ENCODE peak calls at places on chromosome X, in six cellular contexts. A is ovary, Q is heart left ventricle, V is left ventricle myocardium inferior, P is IMR-90, E is iPS DF 6.9. X is an unnamed sample. For H3K27me3, the result is how much of the 10 kb centered on the place peaks cover.

GRCh38 chrX:77085372-77085771 is 361.8 kb upstream of the FGF16 start:
- DNase-seq in E (no peak), Q (no peak), V (no peak), A (no peak), P (no peak), X (no peak)

GRCh38 chrX:121579016-121579760 is 531.8 kb downstream of the GLUD2 start:
- DNase-seq in E (no peak), A (no peak), Q (no peak), P (no peak), V (no peak), X (peak)

GRCh38 chrX:9197231-9197630 is 163.3 kb upstream of the FAM9B start:
- DNase-seq in V (no peak), E (no peak), Q (no peak), A (no peak), P (peak), X (no peak)

GRCh38 chrX:103831803-103832544 is at the start of gene RAB9B:
- DNase-seq in P (peak), E (no peak), Q (peak), A (peak), V (peak), X (peak)

GRCh38 chrX:71922697-71923096 is 12.1 kb downstream of the NHSL2 start:
- DNase-seq in A (no peak), E (no peak), P (no peak), V (no peak), Q (no peak), X (no peak)

GRCh38 chrX:111168314-111168713 is 72.3 kb downstream of the PAK3 start:
- DNase-seq in E (no peak), Q (no peak), P (peak), A (no peak), V (no peak), X (no peak)

GRCh38 chrX:115330498-115331138 is 41.1 kb downstream of the LUZP4 start:
- DNase-seq in P (peak), A (peak), V (no peak), Q (no peak), E (peak), X (no peak)

GRCh38 chrX:41064028-41064427 is 21.2 kb upstream of the USP9X start:
- DNase-seq in E (no peak), P (peak), A (no peak), V (no peak), Q (no peak), X (no peak)

GRCh38 chrX:37686979-37687378 is 1.4 kb downstream of the XK start:
- DNase-seq in Q (no peak), E (no peak), V (no peak), P (no peak), A (no peak), X (no peak)

GRCh38 chrX:46554942-46555341 is 9.7 kb upstream of the ZNF674 start:
- DNase-seq in Q (no peak), P (peak), A (no peak), E (no peak), V (no peak), X (no peak)

GRCh38 chrX:20746690-20747089 is 480.0 kb upstream of the RPS6KA3 start:
- DNase-seq in P (no peak), E (no peak), Q (no peak), A (no peak), V (no peak), X (no peak)

GRCh38 chrX:29659911-29660310 is 555.5 kb upstream of the MAGEB2 start:
- DNase-seq in P (no peak), A (no peak), E (no peak), V (no peak), Q (no peak), X (no peak)

GRCh38 chrX:132071260-132071659 is 48.2 kb downstream of the STK26 start:
- DNase-seq in Q (no peak), V (no peak), A (no peak), E (no peak), P (no peak), X (no peak)

GRCh38 chrX:141668371-141668770 is 30.2 kb downstream of the SPANXD start:
- DNase-seq in V (no peak), A (no peak), E (no peak), Q (no peak), P (no peak), X (no peak)

GRCh38 chrX:109793191-109793590 is 60.1 kb upstream of the ACSL4 start:
- DNase-seq in V (no peak), P (no peak), A (no peak), Q (no peak), E (no peak), X (no peak)

GRCh38 chrX:19857131-19857530 is 30.3 kb downstream of the SH3KBP1 start:
- DNase-seq in E (no peak), P (no peak), A (no peak), V (no peak), Q (no peak), X (no peak)

DNA sequence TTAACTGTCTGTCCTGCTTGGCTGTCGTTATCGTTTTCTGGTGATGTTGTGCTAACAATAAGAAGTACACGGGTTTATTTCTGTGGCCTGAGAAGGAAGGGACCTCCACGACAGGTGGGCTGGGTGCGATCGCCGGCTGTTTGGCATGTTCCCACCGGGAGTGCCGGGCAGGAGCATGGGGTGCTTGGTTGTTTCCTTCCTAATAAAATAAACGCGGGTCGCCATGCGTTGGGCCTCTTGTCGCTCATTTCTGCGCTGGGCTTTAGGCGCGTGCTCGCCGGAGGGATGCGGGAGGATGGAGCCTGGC is 711 bp upstream of the GDI1 start:
- DNase-seq in Q (no peak), E (no peak), A (no peak), P (no peak), V (no peak), X (no peak)
- H3K27ac ChIP-seq in Q (peak), E (no peak), A (no peak), P (peak), V (peak), X (peak)

DNA sequence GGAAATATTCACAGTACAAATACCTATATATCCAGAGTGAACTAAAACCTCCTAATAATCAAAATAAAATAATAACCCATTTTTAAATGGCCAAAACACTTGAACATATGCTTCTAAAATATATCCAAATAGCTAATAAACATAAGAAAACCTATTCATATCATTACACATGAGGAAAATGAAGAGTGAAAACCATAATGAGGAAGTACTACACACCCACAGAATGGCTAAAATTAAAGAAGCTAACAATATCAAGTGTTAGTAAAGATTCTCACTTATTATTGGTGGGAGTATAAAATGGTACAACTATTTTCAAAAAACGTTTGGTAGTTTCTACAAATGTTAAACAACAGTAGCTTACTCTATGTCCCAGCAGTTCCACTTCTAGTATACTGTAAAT is 92.1 kb downstream of the KLHL13 start:
- DNase-seq in E (no peak), Q (no peak), P (no peak), V (no peak), A (no peak), X (no peak)
- H3K4me3 ChIP-seq in E (no peak), Q (no peak), P (no peak), V (no peak), A (no peak), X (no peak)

DNA sequence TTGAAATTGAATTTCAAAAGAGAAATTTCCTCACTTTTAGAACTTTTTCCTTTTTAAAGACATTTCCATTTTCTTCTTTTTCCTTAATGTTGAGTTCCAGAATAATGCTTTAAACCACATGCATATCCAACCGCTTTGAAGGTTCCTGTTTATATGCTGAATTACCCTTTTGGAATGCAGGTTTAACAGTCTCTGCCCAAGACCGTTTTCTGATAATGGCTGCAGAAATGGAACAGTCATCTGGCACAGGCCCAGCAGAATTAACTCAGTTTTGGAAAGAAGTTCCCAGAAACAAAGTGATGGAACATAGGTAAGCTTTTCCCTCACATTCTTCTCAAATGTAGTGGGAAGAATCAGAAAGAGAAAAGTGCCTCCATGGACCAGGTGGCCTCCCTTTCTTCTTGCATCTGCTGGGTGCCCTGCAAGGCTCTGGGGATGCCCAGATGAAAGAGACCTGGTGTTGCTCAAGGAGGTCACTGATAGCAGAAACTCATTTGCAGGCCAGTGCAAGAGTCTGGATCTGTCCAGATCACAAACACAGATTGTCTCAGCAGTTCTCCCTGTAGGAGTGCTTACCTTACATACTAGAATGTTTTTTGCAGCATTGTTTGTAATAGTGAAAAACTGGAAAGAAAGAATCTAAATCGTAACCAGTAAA is 42.9 kb downstream of the MOSPD2 start:
- DNase-seq in Q (no peak), P (peak), E (no peak), A (no peak), V (no peak), X (no peak)
- H3K27me3 ChIP-seq in Q (under half), P (under half), E (under half), A (under half), V (under half), X (under half)

GRCh38 chrX:153380691-153381090 is 20.5 kb downstream of the PNMA6E start:
- DNase-seq in V (no peak), E (no peak), A (no peak), Q (no peak), P (no peak), X (no peak)

GRCh38 chrX:153379508-153379907 is 21.6 kb downstream of the PNMA6E start:
- DNase-seq in A (no peak), Q (no peak), V (no peak), P (no peak), E (no peak), X (no peak)

GRCh38 chrX:153382563-153383482 is 18.3 kb downstream of the PNMA6E start:
- DNase-seq in Q (no peak), P (no peak), E (no peak), V (no peak), A (no peak), X (no peak)

GRCh38 chrX:153379971-153380581 is 21.1 kb downstream of the PNMA6E start:
- DNase-seq in Q (no peak), E (no peak), V (no peak), P (no peak), A (no peak), X (no peak)

GRCh38 chrX:153381684-153382532 is 19.2 kb downstream of the PNMA6E start:
- DNase-seq in E (no peak), Q (no peak), A (peak), P (peak), V (no peak), X (no peak)
- H3K27ac ChIP-seq in E (no peak), Q (no peak), A (no peak), P (peak), V (peak), X (peak)

GRCh38 chrX:2435465-2435864 is 65.3 kb downstream of the DHRSX start:
- DNase-seq in E (no peak), A (no peak), P (no peak), Q (no peak), V (no peak), X (no peak)
- H3K4me3 ChIP-seq in E (no peak), A (no peak), P (no peak), Q (no peak), V (no peak), X (no peak)

X was measured in heart right ventricle.